ENCODE peak calls at places on chromosomes 6 and 20, in ten cellular contexts. A is AG04450; P is skeletal muscle cell; R is pancreas; C is NCI-H1105 treated with DMSO at 0.1 percent for 48 hours; N is iris pigment epithelial cell; Z is NCI-H1417; K is cardiac fibroblast; E is activated naive CD8-positive, alpha-beta T cell treated with anti-CD3 and anti-CD28 coated beads for 36 hours; T is A673. F is an unnamed sample.

GRCh38 chr6:167493310-167493709 is 168.4 kb downstream of the TTLL2 start:
- DNase-seq in C (no peak), K (no peak), Z (no peak), A (no peak), E (no peak), R (no peak), P (no peak), T (no peak), N (no peak), F (no peak)

GRCh38 chr6:161353208-161353613 is 79.3 kb upstream of the AGPAT4 start:
- DNase-seq in R (no peak), T (peak; percentile 49), E (no peak), A (no peak), C (no peak), K (peak; percentile 35), P (no peak), Z (no peak), N (peak; percentile 21), F (peak; percentile 84)

GRCh38 chr6:17289491-17290106 is 8.4 kb downstream of the RBM24 start:
- DNase-seq in P (peak; percentile 76), C (no peak), K (peak; percentile 32), N (no peak), T (no peak), A (no peak), R (no peak), Z (peak; percentile 92), E (no peak), F (no peak)

GRCh38 chr6:82612475-82612874 is 248.9 kb downstream of the TPBG start:
- DNase-seq in A (no peak), P (no peak), E (no peak), K (no peak), R (no peak), C (peak; percentile 47), Z (no peak), N (no peak), T (peak; percentile 79), F (peak; percentile 88)

GRCh38 chr6:20875369-20875963 is 341.2 kb downstream of the CDKAL1 start:
- DNase-seq in N (peak; percentile 68), E (no peak), P (no peak), A (peak; percentile 18), K (peak; percentile 70), T (peak; percentile 75), C (peak; percentile 47), Z (peak; percentile 36), R (no peak), F (peak; percentile 78)

GRCh38 chr20:39800548-39800947 is 838.4 kb downstream of the DHX35 start:
- DNase-seq in Z (no peak), A (no peak), T (no peak), P (peak; percentile 13), R (no peak), N (peak; percentile 34), E (no peak), C (no peak), K (peak; percentile 77), F (no peak)

GRCh38 chr20:59821201-59821600 is 112.2 kb downstream of the SYCP2 start:
- DNase-seq in C (no peak), K (no peak), R (no peak), T (no peak), E (no peak), Z (no peak), N (no peak), P (no peak), A (no peak), F (no peak)

GRCh38 chr20:35619196-35620095 is 3.8 kb downstream of the SPAG4 start:
- DNase-seq in E (peak; percentile 85), N (peak; percentile 79), P (peak; percentile 69), R (peak; percentile 93), K (peak; percentile 80), Z (peak; percentile 73), A (peak; percentile 54), C (peak; percentile 82), T (peak; percentile 77), F (peak; percentile 89)

GRCh38 chr6:149974825-149975224 is 11.1 kb downstream of the ULBP1 start:
- DNase-seq in P (no peak), T (no peak), E (no peak), N (no peak), Z (no peak), C (no peak), R (no peak), K (no peak), A (no peak), F (no peak)

GRCh38 chr6:32108094-32108627 is 977 bp downstream of the TNXB start:
- DNase-seq in T (peak; percentile 40), Z (no peak), P (no peak), K (peak; percentile 46), C (no peak), N (no peak), A (no peak), R (peak; percentile 46), E (no peak), F (peak; percentile 49)

GRCh38 chr20:1934578-1935573 is 39.7 kb downstream of the SIRPA start:
- DNase-seq in N (peak; percentile 74), R (no peak), E (no peak), K (peak; percentile 98), Z (no peak), P (peak; percentile 92), C (no peak), A (no peak), T (peak; percentile 63), F (no peak)

F was measured in NCI-H69.